ENCODE peak calls at places on chromosomes 6 and 20, in four cellular contexts. One of them, this sample, is unnamed.

GRCh38 chr6:111030008-111031006 is 48.5 kb downstream of the RPF2 start:
- DNase-seq in HCT116: no peak
- DNase-seq in K562: no peak
- DNase-seq in HepG2: no peak
- DNase-seq in this sample: no peak

GRCh38 chr20:1012359-1013168 is 10.5 kb upstream of the RSPO4 start:
- DNase-seq in HCT116: no peak
- DNase-seq in K562: no peak
- DNase-seq in HepG2: no peak
- DNase-seq in this sample: no peak

GRCh38 chr6:46410330-46410953 is 80.8 kb downstream of the RCAN2 start:
- DNase-seq in HepG2: peak
- DNase-seq in K562: peak
- DNase-seq in HCT116: peak
- DNase-seq in this sample: no peak

GRCh38 chr20:36259177-36259835 is 23.0 kb downstream of the AAR2 start:
- DNase-seq in HCT116: no peak
- DNase-seq in K562: no peak
- DNase-seq in HepG2: peak
- DNase-seq in this sample: no peak

GRCh38 chr20:43853174-43853803 is 61.4 kb upstream of the TOX2 start:
- DNase-seq in HepG2: no peak
- DNase-seq in HCT116: no peak
- DNase-seq in K562: no peak
- DNase-seq in this sample: no peak

GRCh38 chr6:136073216-136073615 is 176.9 kb downstream of the MTFR2 start:
- DNase-seq in HepG2: no peak
- DNase-seq in HCT116: no peak
- DNase-seq in K562: no peak
- DNase-seq in this sample: no peak

GRCh38 chr6:41733707-41734665 is 1.4 kb downstream of the TFEB start:
- DNase-seq in HCT116: peak
- DNase-seq in K562: peak
- DNase-seq in HepG2: peak
- DNase-seq in this sample: no peak

GRCh38 chr6:54282186-54282585 is 26.1 kb upstream of the TINAG start:
- DNase-seq in HepG2: no peak
- DNase-seq in HCT116: peak
- DNase-seq in K562: no peak
- DNase-seq in this sample: no peak

GRCh38 chr20:16472045-16472872 is 101.0 kb downstream of the KIF16B start:
- DNase-seq in HCT116: no peak
- DNase-seq in HepG2: peak
- DNase-seq in K562: peak
- DNase-seq in this sample: no peak

GRCh38 chr6:165987483-165988305 is 180.0 kb downstream of the TBXT start:
- DNase-seq in K562: peak
- DNase-seq in HepG2: no peak
- DNase-seq in HCT116: no peak
- DNase-seq in this sample: peak

GRCh38 chr6:89597988-89598387 is 40.6 kb downstream of the LYRM2 start:
- DNase-seq in HCT116: no peak
- DNase-seq in HepG2: peak
- DNase-seq in K562: peak
- DNase-seq in this sample: no peak

GRCh38 chr6:27617700-27618689 is 145.1 kb upstream of the ZNF184 start:
- DNase-seq in HepG2: no peak
- DNase-seq in K562: peak
- DNase-seq in HCT116: peak
- DNase-seq in this sample: peak

GRCh38 chr6:111522393-111523020 is 39.5 kb upstream of the REV3L start:
- DNase-seq in K562: no peak
- DNase-seq in HepG2: no peak
- DNase-seq in HCT116: no peak
- DNase-seq in this sample: no peak

GRCh38 chr6:158707826-158708225 is 58.0 kb downstream of the SYTL3 start:
- DNase-seq in K562: no peak
- DNase-seq in HepG2: no peak
- DNase-seq in HCT116: no peak
- DNase-seq in this sample: no peak
- TF ChIP-seq CTCF in K562: no peak
- TF ChIP-seq CTCF in HepG2: no peak
- TF ChIP-seq CTCF in HCT116: no peak
- TF ChIP-seq CTCF in this sample: no peak

GRCh38 chr6:52534363-52534762 is 42.5 kb downstream of the TRAM2 start:
- DNase-seq in HepG2: no peak
- DNase-seq in K562: no peak
- DNase-seq in HCT116: no peak
- DNase-seq in this sample: no peak

GRCh38 chr6:52537001-52537753 is 39.7 kb downstream of the TRAM2 start:
- DNase-seq in K562: no peak
- DNase-seq in HepG2: no peak
- DNase-seq in HCT116: no peak
- DNase-seq in this sample: no peak

GRCh38 chr6:52536424-52536916 is 40.4 kb downstream of the TRAM2 start:
- DNase-seq in HCT116: no peak
- DNase-seq in HepG2: no peak
- DNase-seq in K562: no peak
- DNase-seq in this sample: no peak

GRCh38 chr6:52534966-52535390 is 41.9 kb downstream of the TRAM2 start:
- DNase-seq in HCT116: no peak
- DNase-seq in HepG2: no peak
- DNase-seq in K562: no peak
- DNase-seq in this sample: no peak

GRCh38 chr6:52535711-52536423 is 41.0 kb downstream of the TRAM2 start:
- DNase-seq in HepG2: no peak
- DNase-seq in HCT116: no peak
- DNase-seq in K562: no peak
- DNase-seq in this sample: no peak
- TF ChIP-seq FOSL1 in HepG2: no peak
- TF ChIP-seq FOSL1 in HCT116: no peak
- TF ChIP-seq FOSL1 in K562: no peak
- TF ChIP-seq FOSL1 in this sample: no peak

DNA sequence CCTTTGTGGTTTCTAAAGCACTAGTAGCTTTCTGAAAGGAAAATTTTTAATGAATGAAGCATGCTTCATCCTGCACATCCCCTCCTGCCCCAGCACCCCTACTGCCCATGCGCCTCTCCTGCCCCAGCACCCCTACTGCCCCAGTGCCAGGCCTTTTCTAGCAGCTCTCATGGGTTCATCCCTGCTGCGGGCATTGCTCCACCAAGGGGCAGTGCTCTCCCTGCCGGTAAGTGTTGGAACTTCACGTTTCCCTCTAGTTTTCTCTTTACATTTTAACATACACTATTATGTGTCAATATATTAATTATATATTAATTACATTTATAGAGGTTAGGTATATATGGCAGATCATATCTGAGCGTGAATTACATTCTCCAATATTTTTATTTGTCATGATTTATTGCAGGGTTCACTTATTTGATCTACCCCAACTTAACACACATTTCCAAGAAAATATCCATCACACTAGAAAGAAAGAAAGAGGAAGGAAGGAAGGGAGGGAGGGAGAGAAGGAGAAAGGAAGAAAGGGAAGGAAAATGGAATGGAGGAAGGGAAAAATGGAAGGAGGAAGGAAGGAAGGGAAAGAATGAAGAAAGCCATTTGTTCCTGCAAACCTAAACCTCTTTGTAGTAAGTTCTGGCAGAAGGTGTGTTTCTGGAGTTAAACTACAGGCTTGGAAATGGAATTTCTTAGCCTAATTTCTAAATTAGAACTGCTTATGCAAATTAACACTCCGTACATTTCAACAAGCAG is 46.8 kb downstream of the CEP43 start:
- DNase-seq in K562: peak
- DNase-seq in HCT116: no peak
- DNase-seq in HepG2: peak
- DNase-seq in this sample: no peak
- TF ChIP-seq CTCF in K562: peak
- TF ChIP-seq CTCF in HCT116: peak
- TF ChIP-seq CTCF in HepG2: peak
- TF ChIP-seq CTCF in this sample: peak

DNA sequence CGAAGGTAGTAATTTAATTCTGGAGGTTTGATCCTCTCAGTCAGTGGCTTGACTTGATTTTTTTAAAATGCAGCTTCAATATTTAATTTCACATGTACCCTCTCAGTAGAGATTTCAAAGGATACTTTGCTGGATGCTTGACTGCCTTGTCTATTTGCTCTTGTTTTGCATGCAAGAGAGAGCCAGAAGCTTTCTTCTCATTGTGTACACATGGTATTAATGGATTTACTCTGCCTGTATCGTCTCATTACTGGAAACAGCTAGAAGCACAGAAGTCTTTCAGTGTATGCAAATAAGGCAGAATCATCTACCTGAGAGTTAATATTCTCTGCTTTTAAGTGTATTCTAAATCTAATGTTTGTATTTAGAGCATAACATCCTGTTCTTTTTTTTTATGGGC is 84.3 kb upstream of the FOXO3 start:
- DNase-seq in HCT116: no peak
- DNase-seq in K562: no peak
- DNase-seq in HepG2: no peak
- DNase-seq in this sample: no peak
- TF ChIP-seq FOSL1 in HCT116: no peak
- TF ChIP-seq FOSL1 in K562: no peak
- TF ChIP-seq FOSL1 in HepG2: no peak
- TF ChIP-seq FOSL1 in this sample: no peak

This sample was measured in H1.